ENCODE peak calls at places on chromosomes 11 and 22, in seven cellular contexts. H is endodermal cell, D is fibroblast of gingiva, R is adipocyte, J is NAMALWA, K is HuH-7.5, A is NCI-H2171. S is an unnamed sample.

GRCh38 chr22:45120931-45121330 is 42.8 kb upstream of the NUP50 start:
- DNase-seq in J (no peak), A (no peak), R (no peak), K (no peak), D (no peak), H (no peak), S (no peak)

GRCh38 chr22:29004647-29005371 is 56.8 kb downstream of the C22orf31 start:
- DNase-seq in H (peak), A (peak), D (no peak), K (no peak), J (no peak), R (no peak), S (peak)

GRCh38 chr11:15493066-15493465 is 378.3 kb downstream of the INSC start:
- DNase-seq in K (no peak), H (no peak), A (no peak), D (no peak), R (no peak), J (no peak), S (peak)

GRCh38 chr22:17057959-17058814 is 26.6 kb upstream of the IL17RA start:
- DNase-seq in J (peak), R (peak), H (peak), A (no peak), K (peak), D (peak), S (no peak)

GRCh38 chr11:126864934-126865333 is 135.6 kb downstream of the KIRREL3 start:
- DNase-seq in D (no peak), A (no peak), R (no peak), H (peak), K (no peak), J (no peak), S (no peak)

GRCh38 chr22:49298834-49299750 is 528.6 kb downstream of the BRD1 start:
- DNase-seq in K (no peak), R (no peak), J (no peak), A (no peak), H (no peak), D (no peak), S (no peak)

GRCh38 chr22:37358386-37358785 is 68.9 kb downstream of the ELFN2 start:
- DNase-seq in A (no peak), J (no peak), D (no peak), H (no peak), R (no peak), K (no peak), S (no peak)

GRCh38 chr11:72306186-72306585 is 62.2 kb upstream of the PHOX2A start:
- DNase-seq in R (peak), H (no peak), K (no peak), D (no peak), A (no peak), J (no peak), S (no peak)

GRCh38 chr11:43516316-43516820 is 157.6 kb downstream of the TTC17 start:
- DNase-seq in D (no peak), H (no peak), K (no peak), A (no peak), R (no peak), J (no peak), S (no peak)

GRCh38 chr22:28899199-28899853 is 16.0 kb downstream of the ZNRF3 start:
- DNase-seq in A (no peak), R (peak), D (peak), K (no peak), H (no peak), J (peak), S (no peak)

GRCh38 chr22:29079218-29079901 is 6.5 kb downstream of the KREMEN1 start:
- DNase-seq in H (no peak), A (peak), K (no peak), R (peak), J (peak), D (no peak), S (no peak)

GRCh38 chr11:122343247-122343646 is 227.2 kb upstream of the BLID start:
- DNase-seq in D (no peak), R (no peak), H (no peak), A (no peak), J (no peak), K (no peak), S (no peak)

GRCh38 chr11:130101661-130102060 is 32.0 kb downstream of the APLP2 start:
- DNase-seq in R (no peak), D (peak), A (no peak), H (no peak), K (no peak), J (no peak), S (no peak)

GRCh38 chr11:19980957-19981669 is 179.2 kb downstream of the DBX1 start:
- DNase-seq in K (no peak), J (no peak), H (no peak), R (peak), D (peak), A (no peak), S (peak)

GRCh38 chr11:36023922-36024321 is 80.1 kb downstream of the LDLRAD3 start:
- DNase-seq in D (no peak), K (no peak), R (peak), H (no peak), J (no peak), A (no peak), S (no peak)

GRCh38 chr11:30991802-30992512 is 377.6 kb downstream of the DCDC1 start:
- DNase-seq in H (no peak), R (no peak), K (no peak), D (no peak), A (no peak), J (no peak), S (no peak)

GRCh38 chr11:17439316-17439782 is 37.3 kb downstream of the ABCC8 start:
- DNase-seq in K (peak), H (peak), J (no peak), D (no peak), A (peak), R (no peak), S (peak)

GRCh38 chr22:37627545-37627944 is 11.9 kb upstream of the SH3BP1 start:
- DNase-seq in A (no peak), R (no peak), D (no peak), H (no peak), J (peak), K (no peak), S (no peak)

GRCh38 chr11:120695426-120695825 is 183.9 kb downstream of the GRIK4 start:
- DNase-seq in R (no peak), D (no peak), K (no peak), H (no peak), J (no peak), A (no peak), S (no peak)

GRCh38 chr11:93560534-93560933 is 17.3 kb upstream of the SMCO4 start:
- DNase-seq in R (no peak), J (no peak), A (no peak), D (no peak), K (no peak), H (no peak), S (no peak)

GRCh38 chr22:30036656-30037055 is 43.6 kb upstream of the HORMAD2 start:
- DNase-seq in K (no peak), J (no peak), D (no peak), A (no peak), H (no peak), R (no peak), S (no peak)

GRCh38 chr11:96168623-96169022 is 174.4 kb downstream of the MAML2 start:
- DNase-seq in A (no peak), K (no peak), D (peak), R (peak), H (no peak), J (no peak), S (no peak)

GRCh38 chr22:48396785-48397530 is 1430.7 kb downstream of the BRD1 start:
- DNase-seq in H (no peak), R (no peak), D (no peak), A (no peak), K (no peak), J (no peak), S (no peak)

GRCh38 chr22:38144025-38144405 is 33.5 kb upstream of the BAIAP2L2 start:
- DNase-seq in J (no peak), K (no peak), A (no peak), D (no peak), H (no peak), R (no peak), S (peak)

GRCh38 chr11:102111011-102111786 is 952 bp downstream of the YAP1 start:
- DNase-seq in K (peak), J (no peak), R (peak), H (peak), D (peak), A (no peak), S (no peak)

GRCh38 chr11:12606597-12606996 is 67.6 kb upstream of the TEAD1 start:
- DNase-seq in H (no peak), R (peak), A (no peak), D (peak), K (no peak), J (no peak), S (no peak)

S was measured in NCI-H526.